ENCODE peak calls at places on chromosomes 6 and 20, in four cellular contexts. Z, T, B and J are unnamed samples.

GRCh38 chr20:45538209-45538798 is 978 bp downstream of the WFDC6 start:
- DNase-seq in Z (no peak), T (peak; percentile 47), B (no peak), J (no peak)

GRCh38 chr6:7911345-7911725 is 747 bp upstream of the TXNDC5 start:
- DNase-seq in Z (peak; percentile 46), T (no peak), B (no peak), J (no peak)

GRCh38 chr20:48541581-48542071 is 286.2 kb downstream of the PREX1 start:
- DNase-seq in Z (no peak), T (no peak), B (no peak), J (no peak)

GRCh38 chr20:58721951-58722371 is 29.4 kb downstream of the NPEPL1 start:
- DNase-seq in Z (peak; percentile 16), T (no peak), B (no peak), J (no peak)

GRCh38 chr6:10730254-10730653 is 7.4 kb downstream of the TMEM14C start:
- DNase-seq in Z (no peak), T (no peak), B (no peak), J (no peak)

GRCh38 chr6:121884621-121885020 is 449.2 kb downstream of the GJA1 start:
- DNase-seq in Z (no peak), T (no peak), B (no peak), J (no peak)

GRCh38 chr6:38783436-38784228 is 68.5 kb downstream of the DNAH8 start:
- DNase-seq in Z (no peak), T (no peak), B (no peak), J (no peak)

GRCh38 chr20:829531-829930 is 4.0 kb upstream of the FAM110A start:
- DNase-seq in Z (no peak), T (peak; percentile 39), B (no peak), J (no peak)

GRCh38 chr6:26383624-26384417 is 913 bp downstream of the BTN2A2 start:
- DNase-seq in Z (peak; percentile 61), T (peak; percentile 69), B (no peak), J (peak; percentile 30)

GRCh38 chr20:37846573-37846972 is 56.4 kb upstream of the VSTM2L start:
- DNase-seq in Z (no peak), T (no peak), B (no peak), J (no peak)

GRCh38 chr6:36911946-36912555 is 26.3 kb downstream of the C6orf89 start:
- DNase-seq in Z (no peak), T (no peak), B (no peak), J (no peak)

GRCh38 chr6:129749749-129750120 is 39.8 kb upstream of the ARHGAP18 start:
- DNase-seq in Z (no peak), T (peak; percentile 87), B (no peak), J (no peak)

GRCh38 chr6:157699777-157700636 is 123.0 kb upstream of the SNX9 start:
- DNase-seq in Z (no peak), T (no peak), B (no peak), J (no peak)

GRCh38 chr6:161677188-161677587 is 403.3 kb upstream of the AGPAT4 start:
- DNase-seq in Z (no peak), T (no peak), B (no peak), J (no peak)

GRCh38 chr6:36738108-36738507 is 40.5 kb downstream of the RAB44 start:
- DNase-seq in Z (no peak), T (no peak), B (no peak), J (no peak)

GRCh38 chr6:154974485-154975149 is 20.5 kb upstream of the TIAM2 start:
- DNase-seq in Z (no peak), T (no peak), B (no peak), J (no peak)

GRCh38 chr20:10385850-10386544 is 48.0 kb downstream of the MKKS start:
- DNase-seq in Z (no peak), T (no peak), B (no peak), J (no peak)

GRCh38 chr6:77136086-77136485 is 327.2 kb downstream of the HTR1B start:
- DNase-seq in Z (no peak), T (peak; percentile 6), B (no peak), J (no peak)

GRCh38 chr6:30397697-30398096 is 52.7 kb downstream of the RPP21 start:
- DNase-seq in Z (no peak), T (no peak), B (no peak), J (no peak)

GRCh38 chr20:23159256-23159922 is 73.3 kb upstream of the CD93 start:
- DNase-seq in Z (no peak), T (no peak), B (no peak), J (no peak)

GRCh38 chr6:111624391-111625098 is 18.9 kb upstream of the TRAF3IP2 start:
- DNase-seq in Z (no peak), T (no peak), B (no peak), J (no peak)

GRCh38 chr20:16417001-16417400 is 156.2 kb downstream of the KIF16B start:
- DNase-seq in Z (no peak), T (no peak), B (no peak), J (no peak)

GRCh38 chr6:33235221-33235634 is 26.9 kb downstream of the RING1 start:
- DNase-seq in Z (no peak), T (no peak), B (no peak), J (no peak)

GRCh38 chr20:64109390-64109747 is 2.0 kb upstream of the NPBWR2 start:
- DNase-seq in Z (no peak), T (no peak), B (no peak), J (no peak)

GRCh38 chr6:152595507-152595906 is 41.7 kb downstream of the SYNE1 start:
- DNase-seq in Z (no peak), T (no peak), B (no peak), J (no peak)

GRCh38 chr20:63061051-63061531 is 54.3 kb upstream of the BHLHE23 start:
- DNase-seq in Z (no peak), T (no peak), B (no peak), J (no peak)

GRCh38 chr6:135402311-135402710 is 95.2 kb downstream of the AHI1 start:
- DNase-seq in Z (no peak), T (no peak), B (no peak), J (no peak)

GRCh38 chr6:2478200-2478599 is 232.8 kb upstream of the GMDS start:
- DNase-seq in Z (no peak), T (peak; percentile 58), B (no peak), J (no peak)

GRCh38 chr6:42007753-42008528 is 42.4 kb upstream of the TAF8 start:
- DNase-seq in Z (no peak), T (no peak), B (no peak), J (no peak)